ENCODE peak calls at places on chromosomes 1 and 21, in eight cellular contexts. Y is esophagus muscularis mucosa, R is body of pancreas, I is A673, P is epithelial cell of esophagus, U is adrenal gland, L is mucosa of descending colon, M is endothelial cell of umbilical vein. J is an unnamed sample.

GRCh38 chr1:61332196-61332753 is 249.9 kb downstream of the NFIA start:
- DNase-seq in U (no peak), I (no peak), R (no peak), Y (no peak), M (peak), L (no peak), P (no peak), J (no peak)

GRCh38 chr1:147815503-147815902 is 55.1 kb upstream of the GJA5 start:
- DNase-seq in R (no peak), M (no peak), U (no peak), I (peak), Y (no peak), L (no peak), P (no peak), J (no peak)

GRCh38 chr1:27348861-27349783 is 7.3 kb downstream of the SYTL1 start:
- DNase-seq in I (peak), U (no peak), Y (no peak), R (peak), L (peak), P (peak), M (no peak), J (peak)

GRCh38 chr1:156655151-156655903 is 13.4 kb downstream of the BCAN start:
- DNase-seq in U (no peak), Y (no peak), P (no peak), L (no peak), M (no peak), R (no peak), I (no peak), J (no peak)

GRCh38 chr1:31932491-31933316 is 5.5 kb downstream of the PTP4A2 start:
- DNase-seq in L (no peak), I (no peak), M (peak), P (peak), R (no peak), Y (no peak), U (no peak), J (no peak)

GRCh38 chr1:87203890-87204289 is 124.8 kb upstream of the LMO4 start:
- DNase-seq in Y (peak), I (no peak), U (no peak), R (no peak), L (no peak), M (no peak), P (peak), J (no peak)

GRCh38 chr1:3003941-3004270 is 17.4 kb upstream of the ACTRT2 start:
- DNase-seq in M (no peak), L (peak), I (no peak), U (no peak), Y (no peak), R (peak), P (no peak), J (no peak)

GRCh38 chr1:93715529-93716126 is 34.0 kb upstream of the BCAR3 start:
- DNase-seq in L (no peak), P (no peak), Y (no peak), M (no peak), R (no peak), U (peak), I (no peak), J (peak)

GRCh38 chr1:17080085-17080759 is 26.4 kb upstream of the SDHB start:
- DNase-seq in R (no peak), I (no peak), L (no peak), P (no peak), U (no peak), Y (no peak), M (no peak), J (no peak)

GRCh38 chr1:17071794-17072193 is 18.0 kb upstream of the SDHB start:
- DNase-seq in U (no peak), P (no peak), I (no peak), Y (no peak), R (no peak), L (no peak), M (no peak), J (no peak)

GRCh38 chr1:17080881-17081280 is 27.0 kb upstream of the SDHB start:
- DNase-seq in P (no peak), I (no peak), L (no peak), Y (no peak), U (no peak), M (no peak), R (peak), J (no peak)

GRCh38 chr1:17079140-17079868 is 25.5 kb upstream of the SDHB start:
- DNase-seq in Y (no peak), R (no peak), P (no peak), U (no peak), L (no peak), I (peak), M (no peak), J (no peak)

GRCh38 chr1:17075470-17076255 is 21.8 kb upstream of the SDHB start:
- DNase-seq in U (no peak), R (peak), M (no peak), Y (no peak), L (no peak), P (peak), I (peak), J (no peak)
- TF ChIP-seq CTCF in U (peak), R (peak), M (peak), Y (no peak), L (no peak), P (peak), I (peak), J (peak)

GRCh38 chr1:151881479-151881878 is 27.8 kb downstream of the THEM4 start:
- DNase-seq in I (no peak), R (no peak), Y (no peak), U (no peak), P (peak), M (peak), L (no peak), J (no peak)
- TF ChIP-seq CTCF in I (peak), R (peak), Y (no peak), U (no peak), P (peak), M (no peak), L (no peak), J (no peak)

DNA sequence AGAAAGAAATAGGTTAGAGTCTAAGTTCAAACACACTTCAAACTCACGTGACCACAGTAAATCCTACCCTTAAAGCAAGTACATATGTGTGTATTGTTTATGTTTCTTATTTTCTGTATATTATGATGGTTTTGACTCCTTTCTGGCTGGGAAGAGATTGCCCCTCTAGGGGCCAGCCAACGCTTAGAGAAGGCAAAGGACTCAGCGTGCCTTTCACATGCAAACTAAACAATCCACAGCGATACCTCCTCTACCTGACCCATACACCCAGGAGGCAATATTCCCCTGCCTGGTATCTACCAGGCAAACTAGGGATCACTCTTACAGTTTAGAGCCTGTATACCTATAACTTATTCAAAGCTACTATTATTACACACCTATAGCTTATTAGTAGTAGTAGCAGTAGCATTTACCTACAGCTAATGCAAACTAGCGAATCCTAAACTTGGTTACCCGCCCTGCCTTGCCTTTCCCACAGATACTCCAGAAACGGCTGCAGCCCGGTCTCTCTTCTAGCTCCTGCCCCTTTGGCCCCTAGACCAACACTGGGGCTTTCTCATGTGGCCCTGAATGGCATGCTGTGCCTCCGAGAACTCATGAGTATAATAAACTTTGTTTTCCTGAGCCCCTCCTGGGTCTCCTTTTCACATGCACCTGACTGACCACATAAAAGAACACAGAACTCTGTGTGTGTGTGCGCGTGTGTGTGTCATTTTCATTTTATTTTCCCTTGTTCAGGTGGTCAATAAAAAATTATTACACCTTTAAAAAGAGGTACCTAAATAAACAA is 14.0 kb downstream of the NRIP1 start:
- DNase-seq in M (no peak), R (no peak), U (no peak), Y (no peak), I (no peak), P (no peak), L (peak), J (no peak)
- TF ChIP-seq CTCF in M (no peak), R (no peak), U (no peak), Y (no peak), I (no peak), P (no peak), L (no peak), J (no peak)

GRCh38 chr1:189821838-189822237 is 655.8 kb downstream of the BRINP3 start:
- DNase-seq in L (no peak), P (no peak), R (no peak), Y (no peak), U (no peak), I (no peak), M (no peak), J (no peak)
- TF ChIP-seq CTCF in L (no peak), P (no peak), R (no peak), Y (no peak), U (no peak), I (no peak), M (no peak), J (no peak)